ENCODE peak calls at places on chromosomes 2 and 18, in seven cellular contexts. J is AG10803, K is astrocyte of the spinal cord, B is endothelial cell, O is neural crest cell, Q is progenitor cell of endocrine pancreas, C is RKO. A is an unnamed sample.

GRCh38 chr2:195092341-195092740 is 564.7 kb upstream of the SLC39A10 start:
- DNase-seq in J (no peak), K (no peak), B (no peak), O (no peak), Q (no peak), C (no peak), A (peak; percentile 50)

GRCh38 chr2:142742301-142743214 is 134.9 kb upstream of the KYNU start:
- DNase-seq in J (peak; percentile 3), K (peak; percentile 74), B (no peak), O (no peak), Q (no peak), C (no peak), A (no peak)

GRCh38 chr2:214529514-214529913 is 118.7 kb downstream of the VWC2L start:
- DNase-seq in J (no peak), K (no peak), B (no peak), O (no peak), Q (no peak), C (no peak), A (no peak)

GRCh38 chr2:96924775-96925747 is 55.2 kb upstream of the SEMA4C start:
- DNase-seq in J (no peak), K (no peak), B (no peak), O (no peak), Q (no peak), C (no peak), A (no peak)

GRCh38 chr18:68991281-68991680 is 193.4 kb downstream of the CCDC102B start:
- DNase-seq in J (no peak), K (peak; percentile 70), B (no peak), O (no peak), Q (no peak), C (no peak), A (no peak)

GRCh38 chr2:234677758-234678538 is 181.1 kb upstream of the ARL4C start:
- DNase-seq in J (peak; percentile 57), K (no peak), B (no peak), O (no peak), Q (no peak), C (peak; percentile 10), A (no peak)

GRCh38 chr2:85760872-85761271 is 7.1 kb downstream of the ATOH8 start:
- DNase-seq in J (no peak), K (no peak), B (no peak), O (no peak), Q (no peak), C (no peak), A (no peak)

GRCh38 chr2:53498210-53498609 is 269.4 kb upstream of the CHAC2 start:
- DNase-seq in J (peak; percentile 43), K (peak; percentile 65), B (no peak), O (no peak), Q (no peak), C (no peak), A (no peak)

GRCh38 chr2:14348247-14348646 is 284.3 kb upstream of the LRATD1 start:
- DNase-seq in J (peak; percentile 27), K (no peak), B (no peak), O (no peak), Q (no peak), C (no peak), A (no peak)

GRCh38 chr2:26767894-26768487 is 3.9 kb downstream of the SLC35F6 start:
- DNase-seq in J (no peak), K (no peak), B (no peak), O (no peak), Q (no peak), C (no peak), A (no peak)

GRCh38 chr2:226325541-226325940 is 474.1 kb downstream of the IRS1 start:
- DNase-seq in J (no peak), K (no peak), B (no peak), O (no peak), Q (no peak), C (no peak), A (no peak)

GRCh38 chr2:78992807-78993517 is 32.5 kb upstream of the REG3G start:
- DNase-seq in J (no peak), K (no peak), B (no peak), O (peak; percentile 5), Q (peak; percentile 22), C (no peak), A (no peak)

GRCh38 chr18:59270689-59271257 is 2.5 kb downstream of the RAX start:
- DNase-seq in J (no peak), K (no peak), B (no peak), O (no peak), Q (no peak), C (no peak), A (no peak)

GRCh38 chr2:150404147-150404546 is 83.3 kb downstream of the RND3 start:
- DNase-seq in J (no peak), K (no peak), B (no peak), O (no peak), Q (no peak), C (no peak), A (no peak)

GRCh38 chr18:68164909-68165308 is 550.0 kb downstream of the TMX3 start:
- DNase-seq in J (no peak), K (no peak), B (no peak), O (no peak), Q (no peak), C (no peak), A (no peak)

GRCh38 chr2:49129034-49129433 is 25.3 kb downstream of the FSHR start:
- DNase-seq in J (no peak), K (no peak), B (no peak), O (no peak), Q (no peak), C (peak; percentile 1), A (no peak)

GRCh38 chr18:59012815-59013677 is 126.6 kb upstream of the SEC11C start:
- DNase-seq in J (no peak), K (no peak), B (no peak), O (no peak), Q (no peak), C (no peak), A (no peak)